ENCODE peak calls at places on chromosomes 12 and 14, in four cellular contexts. X, K, D and I are unnamed samples.

GRCh38 chr14:90301580-90302181 is 30.1 kb downstream of the NRDE2 start:
- DNase-seq in X (peak), K (no peak), D (peak), I (peak)

GRCh38 chr12:112230136-112230535 is 104.8 kb downstream of the TRAFD1 start:
- DNase-seq in X (no peak), K (no peak), D (no peak), I (no peak)

GRCh38 chr12:79573820-79574219 is 116.9 kb downstream of the PAWR start:
- DNase-seq in X (no peak), K (no peak), D (no peak), I (no peak)

GRCh38 chr14:32509632-32510187 is 180.6 kb downstream of the AKAP6 start:
- DNase-seq in X (peak), K (no peak), D (peak), I (peak)

GRCh38 chr12:27081668-27082091 is 698 bp downstream of the C12orf71 start:
- DNase-seq in X (peak), K (no peak), D (peak), I (peak)

GRCh38 chr12:43728117-43728516 is 30.5 kb downstream of the PUS7L start:
- DNase-seq in X (peak), K (no peak), D (peak), I (peak)

GRCh38 chr12:96197503-96198272 is 3.5 kb downstream of the ELK3 start:
- DNase-seq in X (peak), K (no peak), D (peak), I (peak)

GRCh38 chr14:75542585-75543091 is 20.4 kb downstream of the BATF start:
- DNase-seq in X (peak), K (peak), D (peak), I (peak)

GRCh38 chr12:130880411-130880885 is 8.6 kb downstream of the RAN start:
- DNase-seq in X (no peak), K (no peak), D (peak), I (no peak)